ENCODE peak calls at places on chromosomes 16 and 17, in seven cellular contexts. One of them, this sample, is unnamed.

GRCh38 chr16:81755915-81756644 is 23.0 kb upstream of the PLCG2 start:
- DNase-seq in non-pigmented ciliary epithelial cell: no peak
- DNase-seq in CD8-positive, alpha-beta memory T cell: no peak
- DNase-seq in AG04450: no peak
- DNase-seq in activated CD4-positive, alpha-beta T cell treated with anti-CD3 and anti-CD28 coated beads, Interleukin-2, amount 50 U/mL, for 4 hours: no peak
- DNase-seq in HEK293T: no peak
- DNase-seq in IMR-90: no peak
- DNase-seq in this sample: no peak

GRCh38 chr16:52696126-52696525 is 149.2 kb upstream of the TOX3 start:
- DNase-seq in non-pigmented ciliary epithelial cell: no peak
- DNase-seq in CD8-positive, alpha-beta memory T cell: no peak
- DNase-seq in AG04450: no peak
- DNase-seq in activated CD4-positive, alpha-beta T cell treated with anti-CD3 and anti-CD28 coated beads, Interleukin-2, amount 50 U/mL, for 4 hours: no peak
- DNase-seq in HEK293T: no peak
- DNase-seq in IMR-90: no peak
- DNase-seq in this sample: no peak

GRCh38 chr16:85979605-85980004 is 80.6 kb downstream of the IRF8 start:
- DNase-seq in non-pigmented ciliary epithelial cell: no peak
- DNase-seq in CD8-positive, alpha-beta memory T cell: no peak
- DNase-seq in AG04450: no peak
- DNase-seq in activated CD4-positive, alpha-beta T cell treated with anti-CD3 and anti-CD28 coated beads, Interleukin-2, amount 50 U/mL, for 4 hours: no peak
- DNase-seq in HEK293T: no peak
- DNase-seq in IMR-90: no peak
- DNase-seq in this sample: no peak

GRCh38 chr17:29571883-29572681 is 3.6 kb downstream of the TP53I13 start:
- DNase-seq in non-pigmented ciliary epithelial cell: no peak
- DNase-seq in CD8-positive, alpha-beta memory T cell: no peak
- DNase-seq in AG04450: no peak
- DNase-seq in activated CD4-positive, alpha-beta T cell treated with anti-CD3 and anti-CD28 coated beads, Interleukin-2, amount 50 U/mL, for 4 hours: no peak
- DNase-seq in HEK293T: no peak
- DNase-seq in IMR-90: no peak
- DNase-seq in this sample: no peak

GRCh38 chr16:57564571-57565270 is 22.3 kb downstream of the ADGRG5 start:
- DNase-seq in non-pigmented ciliary epithelial cell: no peak
- DNase-seq in CD8-positive, alpha-beta memory T cell: no peak
- DNase-seq in AG04450: no peak
- DNase-seq in activated CD4-positive, alpha-beta T cell treated with anti-CD3 and anti-CD28 coated beads, Interleukin-2, amount 50 U/mL, for 4 hours: no peak
- DNase-seq in HEK293T: no peak
- DNase-seq in IMR-90: peak
- DNase-seq in this sample: no peak

GRCh38 chr16:20740901-20741491 is 622 bp downstream of the THUMPD1 start:
- DNase-seq in non-pigmented ciliary epithelial cell: no peak
- DNase-seq in CD8-positive, alpha-beta memory T cell: peak
- DNase-seq in AG04450: peak
- DNase-seq in activated CD4-positive, alpha-beta T cell treated with anti-CD3 and anti-CD28 coated beads, Interleukin-2, amount 50 U/mL, for 4 hours: peak
- DNase-seq in HEK293T: peak
- DNase-seq in IMR-90: peak
- DNase-seq in this sample: peak

GRCh38 chr17:39548494-39548893 is 59.2 kb downstream of the NEUROD2 start:
- DNase-seq in non-pigmented ciliary epithelial cell: no peak
- DNase-seq in CD8-positive, alpha-beta memory T cell: no peak
- DNase-seq in AG04450: no peak
- DNase-seq in activated CD4-positive, alpha-beta T cell treated with anti-CD3 and anti-CD28 coated beads, Interleukin-2, amount 50 U/mL, for 4 hours: no peak
- DNase-seq in HEK293T: no peak
- DNase-seq in IMR-90: no peak
- DNase-seq in this sample: no peak

GRCh38 chr16:85385463-85386331 is 227.4 kb upstream of the GSE1 start:
- DNase-seq in non-pigmented ciliary epithelial cell: no peak
- DNase-seq in CD8-positive, alpha-beta memory T cell: no peak
- DNase-seq in AG04450: no peak
- DNase-seq in activated CD4-positive, alpha-beta T cell treated with anti-CD3 and anti-CD28 coated beads, Interleukin-2, amount 50 U/mL, for 4 hours: no peak
- DNase-seq in HEK293T: no peak
- DNase-seq in IMR-90: no peak
- DNase-seq in this sample: no peak

GRCh38 chr16:67736858-67737257 is 17.7 kb upstream of the GFOD2 start:
- DNase-seq in non-pigmented ciliary epithelial cell: no peak
- DNase-seq in CD8-positive, alpha-beta memory T cell: no peak
- DNase-seq in AG04450: no peak
- DNase-seq in activated CD4-positive, alpha-beta T cell treated with anti-CD3 and anti-CD28 coated beads, Interleukin-2, amount 50 U/mL, for 4 hours: no peak
- DNase-seq in HEK293T: no peak
- DNase-seq in IMR-90: no peak
- DNase-seq in this sample: no peak

GRCh38 chr16:21637032-21637968 is 15.1 kb downstream of the IGSF6 start:
- DNase-seq in non-pigmented ciliary epithelial cell: no peak
- DNase-seq in CD8-positive, alpha-beta memory T cell: no peak
- DNase-seq in AG04450: no peak
- DNase-seq in activated CD4-positive, alpha-beta T cell treated with anti-CD3 and anti-CD28 coated beads, Interleukin-2, amount 50 U/mL, for 4 hours: no peak
- DNase-seq in HEK293T: no peak
- DNase-seq in IMR-90: no peak
- DNase-seq in this sample: no peak

GRCh38 chr16:30488764-30489595 is 16.4 kb downstream of the ITGAL start:
- DNase-seq in non-pigmented ciliary epithelial cell: no peak
- DNase-seq in CD8-positive, alpha-beta memory T cell: no peak
- DNase-seq in AG04450: no peak
- DNase-seq in activated CD4-positive, alpha-beta T cell treated with anti-CD3 and anti-CD28 coated beads, Interleukin-2, amount 50 U/mL, for 4 hours: no peak
- DNase-seq in HEK293T: peak
- DNase-seq in IMR-90: no peak
- DNase-seq in this sample: no peak

GRCh38 chr16:51225902-51226301 is 74.8 kb upstream of the SALL1 start:
- DNase-seq in non-pigmented ciliary epithelial cell: no peak
- DNase-seq in CD8-positive, alpha-beta memory T cell: no peak
- DNase-seq in AG04450: no peak
- DNase-seq in activated CD4-positive, alpha-beta T cell treated with anti-CD3 and anti-CD28 coated beads, Interleukin-2, amount 50 U/mL, for 4 hours: no peak
- DNase-seq in HEK293T: no peak
- DNase-seq in IMR-90: no peak
- DNase-seq in this sample: no peak

GRCh38 chr16:88965826-88966480 is 11.1 kb downstream of the CBFA2T3 start:
- DNase-seq in non-pigmented ciliary epithelial cell: no peak
- DNase-seq in CD8-positive, alpha-beta memory T cell: no peak
- DNase-seq in AG04450: no peak
- DNase-seq in activated CD4-positive, alpha-beta T cell treated with anti-CD3 and anti-CD28 coated beads, Interleukin-2, amount 50 U/mL, for 4 hours: no peak
- DNase-seq in HEK293T: no peak
- DNase-seq in IMR-90: no peak
- DNase-seq in this sample: no peak

GRCh38 chr17:34177642-34178041 is 77.4 kb upstream of the CCL2 start:
- DNase-seq in non-pigmented ciliary epithelial cell: no peak
- DNase-seq in CD8-positive, alpha-beta memory T cell: no peak
- DNase-seq in AG04450: no peak
- DNase-seq in activated CD4-positive, alpha-beta T cell treated with anti-CD3 and anti-CD28 coated beads, Interleukin-2, amount 50 U/mL, for 4 hours: no peak
- DNase-seq in HEK293T: no peak
- DNase-seq in IMR-90: peak
- DNase-seq in this sample: peak

GRCh38 chr16:28101533-28101890 is 38.0 kb upstream of the GSG1L start:
- DNase-seq in non-pigmented ciliary epithelial cell: no peak
- DNase-seq in CD8-positive, alpha-beta memory T cell: no peak
- DNase-seq in AG04450: no peak
- DNase-seq in activated CD4-positive, alpha-beta T cell treated with anti-CD3 and anti-CD28 coated beads, Interleukin-2, amount 50 U/mL, for 4 hours: no peak
- DNase-seq in HEK293T: no peak
- DNase-seq in IMR-90: no peak
- DNase-seq in this sample: no peak

GRCh38 chr17:2889256-2889655 is 93.0 kb downstream of the RAP1GAP2 start:
- DNase-seq in non-pigmented ciliary epithelial cell: no peak
- DNase-seq in CD8-positive, alpha-beta memory T cell: no peak
- DNase-seq in AG04450: no peak
- DNase-seq in activated CD4-positive, alpha-beta T cell treated with anti-CD3 and anti-CD28 coated beads, Interleukin-2, amount 50 U/mL, for 4 hours: no peak
- DNase-seq in HEK293T: no peak
- DNase-seq in IMR-90: no peak
- DNase-seq in this sample: no peak

GRCh38 chr17:1639549-1639948 is 6.0 kb downstream of the SCARF1 start:
- DNase-seq in non-pigmented ciliary epithelial cell: no peak
- DNase-seq in CD8-positive, alpha-beta memory T cell: no peak
- DNase-seq in AG04450: no peak
- DNase-seq in activated CD4-positive, alpha-beta T cell treated with anti-CD3 and anti-CD28 coated beads, Interleukin-2, amount 50 U/mL, for 4 hours: no peak
- DNase-seq in HEK293T: no peak
- DNase-seq in IMR-90: no peak
- DNase-seq in this sample: no peak

GRCh38 chr16:49755291-49755611 is 100.7 kb downstream of the ZNF423 start:
- DNase-seq in non-pigmented ciliary epithelial cell: no peak
- DNase-seq in CD8-positive, alpha-beta memory T cell: no peak
- DNase-seq in AG04450: peak
- DNase-seq in activated CD4-positive, alpha-beta T cell treated with anti-CD3 and anti-CD28 coated beads, Interleukin-2, amount 50 U/mL, for 4 hours: no peak
- DNase-seq in HEK293T: peak
- DNase-seq in IMR-90: peak
- DNase-seq in this sample: peak

GRCh38 chr17:77119668-77120301 is 21.0 kb upstream of the SEC14L1 start:
- DNase-seq in non-pigmented ciliary epithelial cell: no peak
- DNase-seq in CD8-positive, alpha-beta memory T cell: no peak
- DNase-seq in AG04450: no peak
- DNase-seq in activated CD4-positive, alpha-beta T cell treated with anti-CD3 and anti-CD28 coated beads, Interleukin-2, amount 50 U/mL, for 4 hours: no peak
- DNase-seq in HEK293T: no peak
- DNase-seq in IMR-90: no peak
- DNase-seq in this sample: no peak

GRCh38 chr17:45160505-45161287 is 979 bp upstream of the HEXIM2 start:
- DNase-seq in non-pigmented ciliary epithelial cell: no peak
- DNase-seq in CD8-positive, alpha-beta memory T cell: peak
- DNase-seq in AG04450: no peak
- DNase-seq in activated CD4-positive, alpha-beta T cell treated with anti-CD3 and anti-CD28 coated beads, Interleukin-2, amount 50 U/mL, for 4 hours: peak
- DNase-seq in HEK293T: peak
- DNase-seq in IMR-90: peak
- DNase-seq in this sample: no peak

GRCh38 chr17:32921013-32921412 is 6.9 kb upstream of the TMEM98 start:
- DNase-seq in non-pigmented ciliary epithelial cell: no peak
- DNase-seq in CD8-positive, alpha-beta memory T cell: no peak
- DNase-seq in AG04450: no peak
- DNase-seq in activated CD4-positive, alpha-beta T cell treated with anti-CD3 and anti-CD28 coated beads, Interleukin-2, amount 50 U/mL, for 4 hours: no peak
- DNase-seq in HEK293T: no peak
- DNase-seq in IMR-90: no peak
- DNase-seq in this sample: no peak

GRCh38 chr17:67403483-67403882 is 26.4 kb downstream of the PITPNC1 start:
- DNase-seq in non-pigmented ciliary epithelial cell: no peak
- DNase-seq in CD8-positive, alpha-beta memory T cell: no peak
- DNase-seq in AG04450: no peak
- DNase-seq in activated CD4-positive, alpha-beta T cell treated with anti-CD3 and anti-CD28 coated beads, Interleukin-2, amount 50 U/mL, for 4 hours: no peak
- DNase-seq in HEK293T: no peak
- DNase-seq in IMR-90: no peak
- DNase-seq in this sample: no peak

GRCh38 chr17:16872836-16873653 is 98.9 kb downstream of the TNFRSF13B start:
- DNase-seq in non-pigmented ciliary epithelial cell: no peak
- DNase-seq in CD8-positive, alpha-beta memory T cell: no peak
- DNase-seq in AG04450: no peak
- DNase-seq in activated CD4-positive, alpha-beta T cell treated with anti-CD3 and anti-CD28 coated beads, Interleukin-2, amount 50 U/mL, for 4 hours: no peak
- DNase-seq in HEK293T: peak
- DNase-seq in IMR-90: no peak
- DNase-seq in this sample: no peak

GRCh38 chr17:7495906-7496434 is 11.8 kb downstream of the POLR2A start:
- DNase-seq in non-pigmented ciliary epithelial cell: no peak
- DNase-seq in CD8-positive, alpha-beta memory T cell: no peak
- DNase-seq in AG04450: no peak
- DNase-seq in activated CD4-positive, alpha-beta T cell treated with anti-CD3 and anti-CD28 coated beads, Interleukin-2, amount 50 U/mL, for 4 hours: no peak
- DNase-seq in HEK293T: no peak
- DNase-seq in IMR-90: no peak
- DNase-seq in this sample: no peak

GRCh38 chr17:29617481-29618271 is 5.0 kb downstream of the CORO6 start:
- DNase-seq in non-pigmented ciliary epithelial cell: no peak
- DNase-seq in CD8-positive, alpha-beta memory T cell: peak
- DNase-seq in AG04450: no peak
- DNase-seq in activated CD4-positive, alpha-beta T cell treated with anti-CD3 and anti-CD28 coated beads, Interleukin-2, amount 50 U/mL, for 4 hours: peak
- DNase-seq in HEK293T: no peak
- DNase-seq in IMR-90: peak
- DNase-seq in this sample: no peak

GRCh38 chr17:71460943-71461342 is 659.9 kb upstream of the SOX9 start:
- DNase-seq in non-pigmented ciliary epithelial cell: no peak
- DNase-seq in CD8-positive, alpha-beta memory T cell: no peak
- DNase-seq in AG04450: no peak
- DNase-seq in activated CD4-positive, alpha-beta T cell treated with anti-CD3 and anti-CD28 coated beads, Interleukin-2, amount 50 U/mL, for 4 hours: no peak
- DNase-seq in HEK293T: peak
- DNase-seq in IMR-90: peak
- DNase-seq in this sample: no peak

GRCh38 chr17:57921342-57921741 is 33.9 kb downstream of the CUEDC1 start:
- DNase-seq in non-pigmented ciliary epithelial cell: no peak
- DNase-seq in CD8-positive, alpha-beta memory T cell: no peak
- DNase-seq in AG04450: no peak
- DNase-seq in activated CD4-positive, alpha-beta T cell treated with anti-CD3 and anti-CD28 coated beads, Interleukin-2, amount 50 U/mL, for 4 hours: no peak
- DNase-seq in HEK293T: no peak
- DNase-seq in IMR-90: peak
- DNase-seq in this sample: no peak

GRCh38 chr16:54462766-54463165 is 176.2 kb upstream of the IRX3 start:
- DNase-seq in non-pigmented ciliary epithelial cell: no peak
- DNase-seq in CD8-positive, alpha-beta memory T cell: no peak
- DNase-seq in AG04450: no peak
- DNase-seq in activated CD4-positive, alpha-beta T cell treated with anti-CD3 and anti-CD28 coated beads, Interleukin-2, amount 50 U/mL, for 4 hours: no peak
- DNase-seq in HEK293T: no peak
- DNase-seq in IMR-90: no peak
- DNase-seq in this sample: no peak

GRCh38 chr16:23321206-23321875 is 19.2 kb downstream of the SCNN1B start:
- DNase-seq in non-pigmented ciliary epithelial cell: no peak
- DNase-seq in CD8-positive, alpha-beta memory T cell: no peak
- DNase-seq in AG04450: no peak
- DNase-seq in activated CD4-positive, alpha-beta T cell treated with anti-CD3 and anti-CD28 coated beads, Interleukin-2, amount 50 U/mL, for 4 hours: no peak
- DNase-seq in HEK293T: no peak
- DNase-seq in IMR-90: no peak
- DNase-seq in this sample: no peak

GRCh38 chr17:74642995-74643394 is 19.5 kb upstream of the CD300E start:
- DNase-seq in non-pigmented ciliary epithelial cell: no peak
- DNase-seq in CD8-positive, alpha-beta memory T cell: no peak
- DNase-seq in AG04450: no peak
- DNase-seq in activated CD4-positive, alpha-beta T cell treated with anti-CD3 and anti-CD28 coated beads, Interleukin-2, amount 50 U/mL, for 4 hours: no peak
- DNase-seq in HEK293T: no peak
- DNase-seq in IMR-90: no peak
- DNase-seq in this sample: no peak

GRCh38 chr17:65785109-65785508 is 223.7 kb upstream of the AXIN2 start:
- DNase-seq in non-pigmented ciliary epithelial cell: peak
- DNase-seq in CD8-positive, alpha-beta memory T cell: no peak
- DNase-seq in AG04450: peak
- DNase-seq in activated CD4-positive, alpha-beta T cell treated with anti-CD3 and anti-CD28 coated beads, Interleukin-2, amount 50 U/mL, for 4 hours: no peak
- DNase-seq in HEK293T: no peak
- DNase-seq in IMR-90: peak
- DNase-seq in this sample: peak

GRCh38 chr16:49014300-49015188 is 267.1 kb downstream of the CBLN1 start:
- DNase-seq in non-pigmented ciliary epithelial cell: no peak
- DNase-seq in CD8-positive, alpha-beta memory T cell: no peak
- DNase-seq in AG04450: no peak
- DNase-seq in activated CD4-positive, alpha-beta T cell treated with anti-CD3 and anti-CD28 coated beads, Interleukin-2, amount 50 U/mL, for 4 hours: no peak
- DNase-seq in HEK293T: no peak
- DNase-seq in IMR-90: no peak
- DNase-seq in this sample: no peak